ENCODE peak calls at places on chromosomes 16 and 17, in six cellular contexts. One of them, this sample, is unnamed.

GRCh38 chr17:29612094-29612403 is 10.7 kb downstream of the CORO6 start:
- DNase-seq in IMR-90: no peak
- DNase-seq in spleen: no peak
- DNase-seq in right lobe of liver: no peak
- DNase-seq in A549: no peak
- DNase-seq in heart left ventricle: no peak
- DNase-seq in this sample: no peak

GRCh38 chr17:39186481-39187002 is 10.9 kb downstream of the CACNB1 start:
- DNase-seq in heart left ventricle: no peak
- DNase-seq in A549: no peak
- DNase-seq in IMR-90: no peak
- DNase-seq in spleen: no peak
- DNase-seq in right lobe of liver: no peak
- DNase-seq in this sample: no peak

GRCh38 chr17:37230633-37231032 is 145.2 kb upstream of the C17orf78 start:
- DNase-seq in A549: no peak
- DNase-seq in heart left ventricle: no peak
- DNase-seq in IMR-90: no peak
- DNase-seq in right lobe of liver: no peak
- DNase-seq in spleen: no peak
- DNase-seq in this sample: no peak

GRCh38 chr16:56295739-56296527 is 104.6 kb downstream of the GNAO1 start:
- DNase-seq in right lobe of liver: no peak
- DNase-seq in heart left ventricle: no peak
- DNase-seq in IMR-90: no peak
- DNase-seq in spleen: no peak
- DNase-seq in A549: no peak
- DNase-seq in this sample: no peak

GRCh38 chr17:59151007-59151406 is 4.0 kb downstream of the SKA2 start:
- DNase-seq in IMR-90: peak; percentile 6
- DNase-seq in spleen: no peak
- DNase-seq in right lobe of liver: no peak
- DNase-seq in heart left ventricle: no peak
- DNase-seq in A549: no peak
- DNase-seq in this sample: no peak

GRCh38 chr16:12119562-12119961 is 143.0 kb downstream of the SNX29 start:
- DNase-seq in A549: no peak
- DNase-seq in IMR-90: peak; percentile 25
- DNase-seq in spleen: no peak
- DNase-seq in right lobe of liver: no peak
- DNase-seq in heart left ventricle: peak; percentile 40
- DNase-seq in this sample: no peak

GRCh38 chr17:78715000-78715771 is 66.9 kb downstream of the CYTH1 start:
- DNase-seq in heart left ventricle: no peak
- DNase-seq in A549: no peak
- DNase-seq in spleen: no peak
- DNase-seq in IMR-90: no peak
- DNase-seq in right lobe of liver: no peak
- DNase-seq in this sample: no peak

GRCh38 chr17:82927311-82927660 is 87.5 kb upstream of the ZNF750 start:
- DNase-seq in spleen: peak; percentile 44
- DNase-seq in right lobe of liver: peak; percentile 38
- DNase-seq in IMR-90: no peak
- DNase-seq in A549: no peak
- DNase-seq in heart left ventricle: no peak
- DNase-seq in this sample: no peak

GRCh38 chr17:76145231-76146052 is 4.4 kb upstream of the FOXJ1 start:
- DNase-seq in spleen: peak; percentile 90
- DNase-seq in IMR-90: no peak
- DNase-seq in A549: no peak
- DNase-seq in heart left ventricle: peak; percentile 15
- DNase-seq in right lobe of liver: no peak
- DNase-seq in this sample: no peak
- TF ChIP-seq POLR2A in spleen: no peak
- TF ChIP-seq POLR2A in IMR-90: no peak
- TF ChIP-seq POLR2A in A549: no peak
- TF ChIP-seq POLR2A in heart left ventricle: no peak
- TF ChIP-seq POLR2A in right lobe of liver: no peak
- TF ChIP-seq POLR2A in this sample: no peak

DNA sequence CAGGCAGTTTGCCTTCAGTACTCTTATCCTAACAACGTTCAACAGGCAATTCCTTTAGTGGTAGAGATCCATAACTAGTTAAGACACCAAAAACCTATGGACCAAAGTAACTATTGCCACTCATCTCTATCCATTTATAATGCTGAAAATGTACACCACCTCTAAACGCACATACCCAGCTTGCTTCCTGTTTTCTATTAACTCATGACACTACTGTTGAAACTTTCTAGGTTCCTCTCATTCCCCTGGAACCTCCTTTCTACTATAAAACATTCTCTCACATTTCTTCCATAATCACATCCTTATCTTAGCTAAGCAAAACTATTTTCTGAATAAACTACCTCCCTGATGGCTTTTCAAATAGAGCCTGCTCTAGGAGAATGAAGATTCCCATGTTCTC is 43.0 kb upstream of the KSR1 start:
- DNase-seq in spleen: no peak
- DNase-seq in A549: no peak
- DNase-seq in IMR-90: no peak
- DNase-seq in heart left ventricle: no peak
- DNase-seq in right lobe of liver: no peak
- DNase-seq in this sample: no peak
- H3K27ac ChIP-seq in spleen: no peak overlapping the region
- H3K27ac ChIP-seq in A549: no peak overlapping the region
- H3K27ac ChIP-seq in IMR-90: no peak overlapping the region
- H3K27ac ChIP-seq in heart left ventricle: no peak overlapping the region
- H3K27ac ChIP-seq in right lobe of liver: no peak overlapping the region
- H3K27ac ChIP-seq in this sample: no peak overlapping the region

GRCh38 chr17:81097134-81097942 is 62.4 kb downstream of the BAIAP2 start:
- DNase-seq in IMR-90: peak; percentile 84
- DNase-seq in A549: peak; percentile 82
- DNase-seq in heart left ventricle: peak; percentile 80
- DNase-seq in spleen: no peak
- DNase-seq in right lobe of liver: peak; percentile 75
- DNase-seq in this sample: peak; percentile 93

GRCh38 chr17:81094744-81095607 is 60.0 kb downstream of the BAIAP2 start:
- DNase-seq in right lobe of liver: peak; percentile 90
- DNase-seq in IMR-90: peak; percentile 100
- DNase-seq in A549: peak; percentile 91
- DNase-seq in spleen: no peak
- DNase-seq in heart left ventricle: peak; percentile 72
- DNase-seq in this sample: peak; percentile 94

GRCh38 chr17:81096741-81097133 is 61.8 kb downstream of the BAIAP2 start:
- DNase-seq in IMR-90: no peak
- DNase-seq in right lobe of liver: no peak
- DNase-seq in A549: no peak
- DNase-seq in heart left ventricle: no peak
- DNase-seq in spleen: no peak
- DNase-seq in this sample: no peak

GRCh38 chr17:81094224-81094743 is 59.3 kb downstream of the BAIAP2 start:
- DNase-seq in right lobe of liver: no peak
- DNase-seq in spleen: no peak
- DNase-seq in heart left ventricle: no peak
- DNase-seq in IMR-90: no peak
- DNase-seq in A549: no peak
- DNase-seq in this sample: no peak

DNA sequence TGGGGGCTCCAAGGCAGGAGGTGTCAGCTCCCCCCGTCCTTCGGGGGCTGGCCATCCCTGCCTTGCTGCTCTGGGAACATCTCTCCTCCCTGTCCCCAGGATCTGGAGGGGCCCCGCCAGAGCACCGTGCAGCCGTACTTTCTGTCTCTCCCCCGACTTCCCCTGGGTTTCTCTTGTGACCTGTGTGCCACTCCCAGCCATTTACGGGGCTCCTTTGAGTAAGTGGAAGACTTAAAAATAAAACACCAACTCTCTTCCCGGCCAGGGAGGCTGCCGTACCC is 60.6 kb downstream of the BAIAP2 start:
- DNase-seq in IMR-90: no peak
- DNase-seq in spleen: no peak
- DNase-seq in A549: no peak
- DNase-seq in right lobe of liver: no peak
- DNase-seq in heart left ventricle: no peak
- DNase-seq in this sample: no peak
- H3K4me3 ChIP-seq in IMR-90: no peak overlapping the region
- H3K4me3 ChIP-seq in spleen: no peak overlapping the region
- H3K4me3 ChIP-seq in A549: no peak overlapping the region
- H3K4me3 ChIP-seq in right lobe of liver: no peak overlapping the region
- H3K4me3 ChIP-seq in heart left ventricle: no peak overlapping the region
- H3K4me3 ChIP-seq in this sample: peak overlapping the region; percentile 12

DNA sequence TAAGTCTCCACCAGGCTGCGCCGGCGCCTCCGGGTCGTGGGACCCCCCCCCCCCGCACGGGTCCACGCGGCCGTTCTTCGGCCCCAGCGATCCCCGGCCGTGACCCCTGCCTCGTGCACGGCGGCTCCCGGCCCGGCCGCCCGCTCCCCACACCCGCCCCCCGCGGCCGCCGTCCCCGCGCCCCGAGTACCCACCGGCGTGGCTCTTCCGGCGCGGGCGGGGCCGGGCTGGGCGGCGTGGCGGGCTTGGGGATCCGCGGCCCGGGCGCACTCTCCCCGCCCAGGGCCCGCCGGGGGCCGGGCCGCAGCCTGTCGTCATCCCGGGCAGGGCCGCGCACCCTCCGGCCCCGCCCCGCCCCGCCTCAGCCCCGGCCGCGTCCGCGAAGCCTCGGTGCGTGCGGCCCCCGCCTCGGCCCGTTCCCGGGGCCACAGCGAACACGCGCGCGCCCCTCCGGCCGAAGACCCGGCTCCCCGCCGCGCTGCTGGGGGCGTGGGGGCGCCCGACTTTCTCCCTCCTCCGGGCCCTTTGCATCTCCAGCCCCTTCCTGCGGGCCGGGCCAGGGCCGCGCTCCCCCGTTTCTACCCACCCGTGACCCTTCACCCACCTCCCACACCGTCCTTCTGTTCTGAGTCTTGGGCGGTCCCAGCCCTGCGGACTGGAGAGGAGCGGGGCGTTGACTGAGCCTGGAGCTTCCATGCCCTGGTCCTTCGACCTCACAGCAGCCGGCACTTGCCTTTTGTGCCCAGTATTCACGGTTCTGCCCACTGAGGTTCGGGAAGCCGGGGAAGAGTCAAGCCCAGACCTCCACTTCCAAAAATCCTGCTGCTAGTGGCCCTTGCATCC is 859 bp downstream of the MYO1C start:
- DNase-seq in A549: no peak
- DNase-seq in IMR-90: no peak
- DNase-seq in right lobe of liver: peak; percentile 79
- DNase-seq in spleen: peak; percentile 92
- DNase-seq in heart left ventricle: peak; percentile 82
- DNase-seq in this sample: peak; percentile 73
- TF ChIP-seq POLR2A in A549: peak; percentile 30
- TF ChIP-seq POLR2A in IMR-90: no peak
- TF ChIP-seq POLR2A in right lobe of liver: no peak
- TF ChIP-seq POLR2A in spleen: no peak
- TF ChIP-seq POLR2A in heart left ventricle: no peak
- TF ChIP-seq POLR2A in this sample: no peak

GRCh38 chr16:70570967-70571570 is 47.5 kb downstream of the SF3B3 start:
- DNase-seq in right lobe of liver: no peak
- DNase-seq in IMR-90: no peak
- DNase-seq in spleen: no peak
- DNase-seq in heart left ventricle: no peak
- DNase-seq in A549: no peak
- DNase-seq in this sample: no peak

GRCh38 chr16:70572926-70573270 is 49.3 kb downstream of the SF3B3 start:
- DNase-seq in IMR-90: no peak
- DNase-seq in A549: no peak
- DNase-seq in spleen: no peak
- DNase-seq in heart left ventricle: no peak
- DNase-seq in right lobe of liver: no peak
- DNase-seq in this sample: no peak

GRCh38 chr16:70571623-70572022 is 48.0 kb downstream of the SF3B3 start:
- DNase-seq in A549: no peak
- DNase-seq in right lobe of liver: no peak
- DNase-seq in spleen: no peak
- DNase-seq in IMR-90: no peak
- DNase-seq in heart left ventricle: no peak
- DNase-seq in this sample: no peak

GRCh38 chr16:70573451-70574121 is 50.0 kb downstream of the SF3B3 start:
- DNase-seq in heart left ventricle: peak; percentile 58
- DNase-seq in IMR-90: peak; percentile 97
- DNase-seq in right lobe of liver: no peak
- DNase-seq in spleen: no peak
- DNase-seq in A549: no peak
- DNase-seq in this sample: no peak

DNA sequence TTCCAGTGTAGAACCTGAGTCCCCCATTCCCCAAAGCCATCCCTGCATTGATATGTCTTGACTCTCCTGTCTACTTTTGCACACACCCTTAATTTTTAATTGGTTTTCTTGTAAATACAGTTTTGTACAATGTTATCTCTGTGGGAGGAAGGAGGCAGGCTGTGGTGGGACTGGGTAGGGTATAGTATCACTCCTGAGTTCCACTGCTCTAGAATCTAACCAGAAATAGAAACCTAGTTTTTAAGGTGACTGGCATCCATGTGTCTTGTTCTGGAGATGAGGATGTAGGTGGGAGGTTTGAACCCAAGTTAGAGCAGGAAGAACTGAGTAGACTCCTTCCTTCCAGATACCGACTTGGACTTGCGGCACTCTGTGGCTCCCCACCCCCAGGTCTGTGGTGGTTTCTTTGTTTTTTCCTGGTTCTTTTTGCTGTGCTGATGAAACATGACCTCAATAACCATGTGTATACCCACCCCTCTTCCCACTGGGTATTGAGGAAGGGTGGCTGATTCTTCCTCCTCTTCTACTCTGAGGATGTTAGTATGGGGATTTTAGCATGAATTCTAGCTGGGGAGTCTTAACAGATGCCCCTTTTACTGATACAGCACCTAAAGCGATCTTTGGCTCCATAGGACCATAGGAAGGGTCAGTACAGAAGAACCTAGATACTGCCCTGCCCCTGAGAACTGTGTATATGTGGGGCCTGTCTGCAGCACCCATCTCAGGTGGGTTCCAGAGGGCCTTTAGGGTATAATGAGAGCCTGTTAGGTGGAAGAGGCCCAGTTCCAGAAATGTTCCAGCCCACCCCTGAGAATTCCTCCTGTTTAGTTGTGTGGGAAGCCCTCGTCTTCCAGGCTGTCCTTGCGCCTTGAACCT is 48.7 kb downstream of the SF3B3 start:
- DNase-seq in A549: no peak
- DNase-seq in heart left ventricle: no peak
- DNase-seq in IMR-90: no peak
- DNase-seq in right lobe of liver: no peak
- DNase-seq in spleen: no peak
- DNase-seq in this sample: no peak
- H3K27ac ChIP-seq in A549: no peak overlapping the region
- H3K27ac ChIP-seq in heart left ventricle: peak overlapping the region; percentile 71
- H3K27ac ChIP-seq in IMR-90: peak overlapping the region; percentile 70
- H3K27ac ChIP-seq in right lobe of liver: no peak overlapping the region
- H3K27ac ChIP-seq in spleen: peak overlapping the region; percentile 57
- H3K27ac ChIP-seq in this sample: peak overlapping the region; percentile 69